ENCODE peak calls at places on chromosomes 1 and 21, in six cellular contexts. I is CD8-positive, alpha-beta T cell; Y is neural crest cell; F is GM10248; R is psoas muscle; B is astrocyte of the spinal cord. M is an unnamed sample.

GRCh38 chr1:41274827-41275519 is 32.9 kb upstream of the SCMH1 start:
- DNase-seq in I (no peak), Y (no peak), F (no peak), R (no peak), B (no peak), M (no peak)

GRCh38 chr1:41024953-41025352 is 3.4 kb upstream of the SLFNL1 start:
- DNase-seq in I (no peak), Y (peak), F (no peak), R (no peak), B (no peak), M (no peak)

GRCh38 chr1:228058981-228059535 is 23.4 kb upstream of the ARF1 start:
- DNase-seq in I (peak), Y (no peak), F (no peak), R (no peak), B (no peak), M (peak)

GRCh38 chr1:25773441-25774125 is 26.4 kb upstream of the SELENON start:
- DNase-seq in I (no peak), Y (no peak), F (no peak), R (no peak), B (no peak), M (no peak)

GRCh38 chr1:94094466-94095111 is 26.4 kb downstream of the ABCA4 start:
- DNase-seq in I (no peak), Y (no peak), F (no peak), R (peak), B (peak), M (no peak)

GRCh38 chr1:27455166-27455811 is 34.7 kb downstream of the WASF2 start:
- DNase-seq in I (peak), Y (no peak), F (no peak), R (no peak), B (no peak), M (no peak)

GRCh38 chr1:232084584-232085223 is 458.1 kb downstream of the DISC1 start:
- DNase-seq in I (no peak), Y (no peak), F (no peak), R (no peak), B (peak), M (no peak)

GRCh38 chr1:175172503-175172902 is 20.1 kb downstream of the KIAA0040 start:
- DNase-seq in I (no peak), Y (no peak), F (no peak), R (no peak), B (no peak), M (no peak)

GRCh38 chr1:85172684-85173337 is 28.0 kb downstream of the SYDE2 start:
- DNase-seq in I (no peak), Y (no peak), F (no peak), R (no peak), B (no peak), M (no peak)

GRCh38 chr1:215118081-215118480 is 35.5 kb downstream of the KCNK2 start:
- DNase-seq in I (no peak), Y (no peak), F (no peak), R (no peak), B (no peak), M (no peak)

GRCh38 chr1:18957532-18958295 is 1.2 kb upstream of the IFFO2 start:
- DNase-seq in I (no peak), Y (no peak), F (no peak), R (no peak), B (no peak), M (no peak)

GRCh38 chr21:31630062-31630711 is 29.3 kb upstream of the SOD1 start:
- DNase-seq in I (no peak), Y (no peak), F (no peak), R (no peak), B (peak), M (no peak)

GRCh38 chr1:50978852-50979781 is 9.1 kb downstream of the CDKN2C start:
- DNase-seq in I (peak), Y (no peak), F (no peak), R (no peak), B (no peak), M (no peak)

GRCh38 chr1:184693011-184693410 is 61.6 kb downstream of the EDEM3 start:
- DNase-seq in I (no peak), Y (no peak), F (no peak), R (no peak), B (peak), M (no peak)

GRCh38 chr1:70504176-70504820 is 93.2 kb downstream of the CTH start:
- DNase-seq in I (no peak), Y (no peak), F (peak), R (no peak), B (no peak), M (no peak)

GRCh38 chr1:183234660-183235476 is 48.8 kb downstream of the LAMC2 start:
- DNase-seq in I (no peak), Y (peak), F (no peak), R (peak), B (peak), M (no peak)

GRCh38 chr1:67687649-67688048 is 2.6 kb downstream of the GADD45A start:
- DNase-seq in I (no peak), Y (no peak), F (no peak), R (no peak), B (peak), M (no peak)

GRCh38 chr1:39609618-39610331 is 29.7 kb downstream of the HEYL start:
- DNase-seq in I (peak), Y (peak), F (peak), R (peak), B (peak), M (peak)

GRCh38 chr1:229430761-229431269 is 3.1 kb downstream of the ACTA1 start:
- DNase-seq in I (peak), Y (peak), F (no peak), R (peak), B (peak), M (no peak)

GRCh38 chr1:209926045-209926444 is 12.0 kb upstream of the SYT14 start:
- DNase-seq in I (no peak), Y (no peak), F (no peak), R (no peak), B (peak), M (no peak)

GRCh38 chr1:49181033-49181432 is 404.3 kb upstream of the BEND5 start:
- DNase-seq in I (no peak), Y (no peak), F (no peak), R (no peak), B (no peak), M (no peak)

GRCh38 chr1:16286122-16286521 is 49.1 kb upstream of the CPLANE2 start:
- DNase-seq in I (no peak), Y (no peak), F (no peak), R (no peak), B (no peak), M (no peak)

GRCh38 chr1:64000021-64000420 is 203.4 kb upstream of the UBE2U start:
- DNase-seq in I (no peak), Y (no peak), F (no peak), R (no peak), B (peak), M (no peak)

GRCh38 chr1:145690587-145691558 is 16.3 kb downstream of the PDZK1 start:
- DNase-seq in I (peak), Y (no peak), F (peak), R (peak), B (peak), M (no peak)

GRCh38 chr1:77081834-77082233 is 137.4 kb downstream of the PIGK start:
- DNase-seq in I (no peak), Y (no peak), F (no peak), R (no peak), B (no peak), M (no peak)

GRCh38 chr1:206006946-206007345 is 3.8 kb upstream of the RAB7B start:
- DNase-seq in I (no peak), Y (no peak), F (no peak), R (no peak), B (no peak), M (no peak)

DNA sequence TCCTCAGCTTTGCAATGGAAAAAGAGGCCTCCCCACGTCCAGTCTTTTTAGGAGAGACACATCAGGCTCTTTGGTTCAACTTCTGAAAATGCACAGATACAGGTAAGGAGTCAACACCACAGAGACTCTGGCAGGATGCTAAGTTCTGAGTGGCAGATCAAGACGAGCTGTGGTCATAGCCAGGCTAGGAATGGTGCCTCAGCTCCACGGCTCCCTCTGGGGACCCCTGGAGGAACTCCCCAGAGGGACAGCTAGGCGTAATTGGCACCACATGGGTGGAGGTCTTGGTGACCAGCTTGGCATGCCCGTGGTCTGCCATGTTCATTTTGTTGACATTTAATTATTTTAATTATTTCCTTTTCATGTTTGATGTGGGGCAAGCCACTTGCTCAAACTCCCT is 206.1 kb downstream of the KAZN start:
- DNase-seq in I (no peak), Y (no peak), F (no peak), R (no peak), B (no peak), M (no peak)
- TF ChIP-seq CTCF in I (no peak), Y (peak), F (peak), R (no peak), B (no peak), M (no peak)

GRCh38 chr1:29436386-29436785 is 200.1 kb downstream of the PTPRU start:
- DNase-seq in I (no peak), Y (no peak), F (no peak), R (no peak), B (no peak), M (no peak)
- TF ChIP-seq CTCF in I (no peak), Y (no peak), F (no peak), R (no peak), B (no peak), M (no peak)

GRCh38 chr1:21629971-21630370 is 39.2 kb downstream of the RAP1GAP start:
- DNase-seq in I (no peak), Y (no peak), F (no peak), R (no peak), B (no peak), M (no peak)
- TF ChIP-seq CTCF in I (no peak), Y (no peak), F (no peak), R (no peak), B (no peak), M (no peak)

GRCh38 chr1:17405898-17406759 is 33.3 kb downstream of the RCC2 start:
- DNase-seq in I (peak), Y (peak), F (peak), R (peak), B (peak), M (peak)
- TF ChIP-seq CTCF in I (peak), Y (peak), F (peak), R (peak), B (peak), M (no peak)

DNA sequence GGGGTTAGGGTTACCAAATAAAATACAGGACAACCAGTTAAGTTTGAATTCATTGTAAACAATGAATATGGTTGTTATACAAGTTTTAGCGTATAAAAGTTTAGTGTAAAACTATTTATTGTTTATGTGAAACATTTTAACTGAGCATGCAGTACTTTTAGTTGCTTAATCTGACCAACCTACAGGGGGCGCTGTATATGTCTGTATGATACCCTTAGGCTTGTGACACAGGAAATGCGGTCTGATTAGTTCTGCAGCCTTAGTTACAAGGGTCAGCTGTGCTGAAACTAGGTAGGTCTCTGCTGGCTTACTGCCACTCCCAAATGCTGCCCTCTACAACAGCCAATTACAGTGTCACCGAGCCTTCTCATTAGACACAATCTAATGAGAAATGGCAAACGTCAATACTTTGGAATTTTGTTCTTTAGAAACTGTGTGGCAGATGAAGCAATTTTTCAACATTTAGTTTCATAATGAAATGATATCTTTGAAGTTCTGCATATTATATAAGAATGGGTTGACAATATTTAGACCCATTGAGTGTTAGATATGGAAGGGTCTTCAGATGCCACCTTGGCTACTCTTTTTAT is 56.2 kb downstream of the NTNG1 start:
- DNase-seq in I (no peak), Y (peak), F (no peak), R (no peak), B (no peak), M (no peak)
- TF ChIP-seq CTCF in I (no peak), Y (peak), F (peak), R (no peak), B (peak), M (no peak)

DNA sequence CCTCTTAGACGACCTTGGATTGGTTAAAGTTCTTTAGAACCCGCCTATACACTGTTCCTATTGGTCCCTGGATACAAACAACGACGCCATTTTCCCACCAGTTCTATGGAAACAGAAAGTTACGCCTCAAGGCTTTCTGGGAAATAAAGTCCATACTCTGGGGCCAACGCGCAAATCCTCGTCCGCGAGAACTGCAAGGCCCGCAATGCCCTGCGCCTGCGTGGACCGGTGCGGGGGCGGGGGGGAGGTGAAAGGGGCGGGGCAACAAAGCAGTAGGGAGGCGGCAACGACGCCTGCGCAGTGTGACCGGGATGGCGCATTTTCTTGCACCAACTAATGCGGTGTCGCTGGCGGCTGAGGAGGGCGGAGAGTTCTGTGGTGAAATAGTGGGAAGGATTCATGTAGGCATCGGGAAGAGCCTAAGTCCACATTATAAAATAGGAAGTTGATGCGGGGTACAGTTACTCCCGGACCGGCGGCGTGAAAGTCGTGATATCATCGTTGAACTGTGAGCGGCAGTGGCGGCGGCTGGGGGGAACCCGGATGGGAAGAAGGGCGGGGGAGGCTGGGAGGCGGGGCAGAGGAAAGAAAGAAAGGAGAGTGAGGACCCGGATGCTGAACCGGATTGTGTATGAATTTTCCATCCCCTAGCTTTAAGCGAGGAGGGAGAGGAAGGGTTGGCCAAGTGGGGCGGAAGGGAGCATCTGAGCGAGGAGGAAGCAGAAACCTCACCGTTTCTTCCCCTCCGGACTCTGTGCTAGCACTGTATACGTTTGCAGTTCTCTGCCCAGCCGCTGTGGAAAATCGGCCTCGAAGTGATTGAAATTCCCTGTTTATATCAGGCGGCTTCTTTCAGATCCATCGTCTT is at the start of gene GGPS1:
- DNase-seq in I (peak), Y (peak), F (peak), R (peak), B (peak), M (peak)
- TF ChIP-seq CTCF in I (no peak), Y (peak), F (no peak), R (no peak), B (peak), M (no peak)

GRCh38 chr21:43954896-43955295 is 57.2 kb upstream of the TRAPPC10 start:
- DNase-seq in I (no peak), Y (no peak), F (no peak), R (peak), B (no peak), M (no peak)

GRCh38 chr21:43956019-43956666 is 56.0 kb upstream of the TRAPPC10 start:
- DNase-seq in I (no peak), Y (no peak), F (no peak), R (peak), B (no peak), M (no peak)

GRCh38 chr21:43957629-43958362 is 54.3 kb upstream of the TRAPPC10 start:
- DNase-seq in I (no peak), Y (no peak), F (peak), R (peak), B (no peak), M (no peak)

GRCh38 chr21:43957128-43957571 is 55.0 kb upstream of the TRAPPC10 start:
- DNase-seq in I (no peak), Y (no peak), F (no peak), R (peak), B (no peak), M (no peak)

GRCh38 chr21:43956667-43957030 is 55.5 kb upstream of the TRAPPC10 start:
- DNase-seq in I (no peak), Y (no peak), F (no peak), R (peak), B (peak), M (no peak)
- TF ChIP-seq CTCF in I (no peak), Y (no peak), F (no peak), R (no peak), B (no peak), M (no peak)

GRCh38 chr1:28579374-28579773 is 12.7 kb upstream of the RAB42 start:
- DNase-seq in I (no peak), Y (no peak), F (no peak), R (no peak), B (no peak), M (no peak)

GRCh38 chr1:28582248-28582615 is 9.8 kb upstream of the RAB42 start:
- DNase-seq in I (no peak), Y (no peak), F (no peak), R (no peak), B (peak), M (no peak)

GRCh38 chr1:28580706-28581530 is 11.1 kb upstream of the RAB42 start:
- DNase-seq in I (peak), Y (peak), F (peak), R (no peak), B (peak), M (no peak)

GRCh38 chr1:28578696-28579218 is 13.3 kb upstream of the RAB42 start:
- DNase-seq in I (no peak), Y (no peak), F (no peak), R (no peak), B (no peak), M (no peak)

DNA sequence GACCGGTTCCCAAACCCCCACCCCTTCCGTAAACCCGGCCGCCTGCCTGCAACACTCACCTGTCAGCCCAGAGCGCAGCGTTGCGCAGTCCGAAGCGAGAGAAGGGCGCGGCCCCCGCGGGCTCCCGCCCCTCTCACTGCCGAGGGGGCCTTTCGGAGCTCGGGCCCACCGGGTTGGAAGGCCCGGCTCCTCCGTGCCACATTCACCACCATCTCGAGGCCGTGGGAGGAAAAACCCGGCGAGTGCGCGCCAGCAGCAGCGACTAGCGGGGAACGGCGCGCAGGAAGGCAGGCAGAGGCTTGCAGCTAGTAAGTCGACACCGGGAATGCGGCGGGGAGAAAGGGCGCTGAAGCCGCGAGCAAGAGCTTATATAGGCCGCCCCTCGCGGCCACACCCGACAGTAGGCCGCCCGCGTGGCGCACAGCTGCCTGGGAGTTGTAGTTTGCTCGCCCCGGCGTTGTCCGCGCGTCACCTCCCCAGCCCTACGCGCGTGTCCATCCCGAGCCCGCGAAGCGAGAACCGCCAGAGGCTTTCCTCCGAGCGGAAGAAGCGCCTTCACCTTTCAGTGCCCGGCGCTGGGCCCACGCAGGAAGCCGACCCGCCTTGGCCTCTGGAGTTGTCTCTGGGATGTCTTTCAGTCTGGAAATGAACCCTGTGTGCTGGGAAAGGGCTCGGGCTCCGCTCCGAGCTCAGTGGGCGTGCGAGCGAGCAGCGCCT is 10.4 kb upstream of the RAB42 start:
- DNase-seq in I (peak), Y (peak), F (peak), R (peak), B (peak), M (peak)
- TF ChIP-seq CTCF in I (no peak), Y (peak), F (no peak), R (no peak), B (no peak), M (no peak)

DNA sequence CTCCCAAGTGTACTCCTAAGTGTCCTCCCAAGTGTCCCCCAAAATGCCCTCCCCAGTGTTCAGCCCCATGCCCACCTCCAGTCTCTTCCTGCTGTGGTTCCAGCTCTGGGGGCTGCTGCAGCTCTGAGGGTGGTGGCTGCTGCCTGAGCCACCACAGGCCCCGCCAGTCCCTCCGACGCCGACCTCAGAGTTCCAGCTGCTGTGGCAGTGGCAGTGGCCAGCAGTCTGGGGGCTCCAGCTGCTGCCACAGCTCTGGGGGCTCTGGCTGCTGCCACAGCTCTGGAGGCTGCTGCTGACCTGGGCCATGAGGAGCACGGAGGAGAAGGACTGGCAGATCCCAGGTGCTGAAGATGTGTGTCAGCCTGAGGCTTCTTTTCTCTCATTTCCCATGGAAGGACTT is 993 bp downstream of the LCE5A start:
- DNase-seq in I (no peak), Y (no peak), F (no peak), R (no peak), B (no peak), M (no peak)
- TF ChIP-seq CTCF in I (no peak), Y (no peak), F (no peak), R (no peak), B (no peak), M (no peak)

M was measured in activated B cell treated with CpG ODN at 0.5 μM for 24 hours.